ENCODE peak calls at places on chromosomes 4 and X, in four cellular contexts. T is left lung, Q is AG04450, B is tibial artery. X is an unnamed sample.

GRCh38 chr4:38004062-38004461 is 43.9 kb downstream of the PTTG2 start:
- DNase-seq in T (no peak), B (no peak), Q (no peak), X (no peak)

GRCh38 chrX:130395341-130395740 is 6.4 kb upstream of the RBMX2 start:
- DNase-seq in Q (no peak), B (no peak), T (no peak), X (no peak)

GRCh38 chr4:168604496-168605373 is 107.9 kb downstream of the PALLD start:
- DNase-seq in Q (no peak), B (no peak), T (no peak), X (no peak)

GRCh38 chr4:1541449-1542225 is 135.4 kb upstream of the NKX1-1 start:
- DNase-seq in Q (no peak), B (no peak), T (no peak), X (peak; percentile 77)

GRCh38 chrX:155966876-155967275 is 30.6 kb upstream of the IL9R start:
- DNase-seq in T (no peak), Q (no peak), B (no peak), X (no peak)

GRCh38 chr4:80097395-80098177 is 24.6 kb upstream of the ANTXR2 start:
- DNase-seq in T (no peak), Q (peak; percentile 24), B (peak; percentile 60), X (peak; percentile 49)

GRCh38 chr4:683247-683897 is 5.6 kb downstream of the SLC49A3 start:
- DNase-seq in Q (no peak), B (no peak), T (no peak), X (peak; percentile 82)

GRCh38 chr4:163612762-163613161 is 118.3 kb downstream of the TMA16 start:
- DNase-seq in T (no peak), Q (no peak), B (no peak), X (no peak)

GRCh38 chr4:105093975-105094374 is 52.7 kb upstream of the TET2 start:
- DNase-seq in T (no peak), Q (no peak), B (no peak), X (no peak)

GRCh38 chr4:65825121-65825520 is 154.8 kb upstream of the EPHA5 start:
- DNase-seq in T (no peak), B (no peak), Q (no peak), X (no peak)

GRCh38 chrX:109774136-109774535 is 41.1 kb upstream of the ACSL4 start:
- DNase-seq in B (no peak), Q (no peak), T (no peak), X (no peak)

GRCh38 chr4:1015746-1016145 is 4.3 kb downstream of the FGFRL1 start:
- DNase-seq in T (no peak), Q (no peak), B (no peak), X (no peak)

DNA sequence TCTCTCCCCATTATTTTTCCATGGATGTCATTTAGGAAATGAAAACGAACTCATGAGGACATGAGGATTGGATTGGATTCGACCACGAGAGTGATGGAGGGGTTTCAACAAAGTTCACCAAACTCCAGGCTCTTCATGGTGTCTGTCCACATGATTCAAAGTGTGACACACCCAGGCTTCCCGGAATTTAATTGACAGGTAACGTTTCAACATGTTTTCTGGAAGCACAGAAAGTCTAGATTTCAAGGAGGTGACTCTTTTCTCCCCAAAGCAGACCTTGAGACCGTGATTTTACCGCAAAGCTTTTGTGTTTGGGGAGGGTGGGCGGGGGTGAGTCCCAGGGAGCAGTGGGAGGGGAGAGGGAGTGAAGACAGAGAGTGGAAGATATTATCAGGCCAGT is 94.2 kb upstream of the CD99 start:
- DNase-seq in B (no peak), Q (no peak), T (no peak), X (no peak)
- H3K9me3 ChIP-seq in B (no peaks in the 10 kb centered on the region), Q (no peaks in the 10 kb centered on the region), T (no peaks in the 10 kb centered on the region), X (no peaks in the 10 kb centered on the region)

DNA sequence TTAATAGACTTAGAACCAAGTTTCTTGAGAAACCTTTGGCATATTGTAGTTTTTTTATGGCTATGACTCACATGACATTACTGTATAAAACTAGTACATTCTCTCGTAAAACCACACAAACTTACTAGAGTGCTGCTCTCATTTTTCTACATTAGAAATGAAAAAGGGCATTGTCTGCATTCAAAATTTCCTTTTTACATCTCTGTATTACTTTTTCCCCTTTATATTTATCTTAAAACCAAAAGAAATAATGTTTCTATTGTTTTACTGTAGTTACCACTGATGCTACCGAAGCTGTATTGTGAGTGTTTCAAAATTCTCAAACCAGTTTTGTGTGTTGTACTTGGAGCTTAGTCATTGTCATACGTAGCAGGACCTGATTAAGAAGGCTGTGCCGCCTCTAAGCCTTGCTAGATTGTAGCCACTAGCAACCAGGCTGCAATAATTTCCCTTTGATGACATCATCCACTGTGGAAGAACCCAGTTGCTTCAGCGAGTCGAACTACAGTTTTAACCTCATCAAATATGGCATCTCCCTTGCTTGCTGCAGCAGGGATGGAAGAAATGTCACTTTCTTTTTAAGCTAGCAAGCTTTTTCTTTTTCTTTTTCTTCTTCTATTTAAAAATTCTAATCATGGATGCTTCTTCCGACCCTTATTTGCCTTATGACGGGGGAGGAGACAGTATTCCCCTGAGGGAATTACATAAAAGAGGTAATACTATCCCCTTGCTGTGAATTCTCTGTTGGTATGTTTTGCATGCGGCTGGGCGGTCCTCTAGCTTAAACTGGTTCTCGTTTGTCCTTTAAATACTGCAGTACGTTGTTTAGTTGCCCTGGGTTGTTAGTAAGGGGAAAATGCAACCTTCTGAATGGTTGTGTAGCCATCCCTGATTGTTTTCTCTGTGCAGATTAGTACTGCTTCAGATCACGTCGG is 39.6 kb downstream of the CLCN3 start:
- DNase-seq in B (peak; percentile 84), Q (peak; percentile 90), T (peak; percentile 77), X (peak; percentile 73)
- H3K4me3 ChIP-seq in B (peak overlapping the region; percentile 52), Q (peak overlapping the region; percentile 64), T (peak overlapping the region; percentile 25), X (peak overlapping the region; percentile 51)

GRCh38 chr4:61762722-61763627 is 562.8 kb downstream of the ADGRL3 start:
- DNase-seq in B (no peak), Q (no peak), T (no peak), X (no peak)

GRCh38 chr4:61763682-61764081 is 563.6 kb downstream of the ADGRL3 start:
- DNase-seq in Q (no peak), T (no peak), B (no peak), X (no peak)

DNA sequence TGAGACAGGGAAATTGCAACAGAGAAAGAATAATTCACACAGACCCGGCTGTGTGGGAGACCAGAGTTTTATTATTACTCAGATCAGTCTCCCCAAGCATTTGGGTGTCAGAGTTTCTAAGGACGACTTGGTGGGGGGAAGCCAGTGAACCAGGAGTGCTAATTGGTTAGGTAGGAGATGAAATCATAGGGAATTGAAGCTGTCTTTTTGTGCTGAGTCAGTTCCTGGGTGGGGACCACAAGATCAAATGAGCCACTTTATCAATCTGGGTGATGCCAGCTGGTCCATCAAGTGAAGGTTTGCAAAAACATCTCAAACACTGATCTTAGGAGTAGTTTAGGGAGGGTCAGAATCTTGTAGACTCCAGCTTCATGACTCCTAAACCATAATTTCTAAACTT is 560.7 kb downstream of the ADGRL3 start:
- DNase-seq in B (no peak), Q (no peak), T (no peak), X (no peak)
- H3K9me3 ChIP-seq in B (peaks cover 10% of the 10 kb centered on the region), Q (peaks cover 6% of the 10 kb centered on the region), T (no peaks in the 10 kb centered on the region), X (no peaks in the 10 kb centered on the region)

DNA sequence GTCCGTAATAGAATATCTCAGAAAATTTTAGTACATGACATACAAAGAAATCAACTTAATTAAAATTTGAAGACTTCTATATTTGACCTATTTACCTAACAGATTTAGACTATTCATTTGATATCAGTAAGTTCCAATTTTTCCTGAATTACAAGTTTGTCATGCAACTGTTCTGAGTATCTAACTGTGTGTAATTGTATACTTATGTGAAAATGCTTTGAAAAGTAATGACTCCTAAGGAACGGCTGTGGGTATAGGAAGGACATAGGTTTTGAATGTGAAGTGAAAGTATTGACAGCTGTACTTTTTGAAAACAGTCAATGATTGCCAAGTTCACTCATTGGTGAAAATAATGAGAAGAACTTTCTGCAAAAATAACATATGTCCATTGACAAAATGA is 2.9 kb downstream of the GRIA2 start:
- DNase-seq in B (no peak), Q (no peak), T (no peak), X (no peak)
- H3K4me3 ChIP-seq in B (peak overlapping the region; percentile 50), Q (no peak overlapping the region), T (no peak overlapping the region), X (no peak overlapping the region)

GRCh38 chr4:71832049-71832448 is 48.2 kb upstream of the GC start:
- DNase-seq in B (no peak), T (no peak), Q (no peak), X (no peak)
- H3K9me3 ChIP-seq in B (no peaks in the 10 kb centered on the region), T (no peaks in the 10 kb centered on the region), Q (no peaks in the 10 kb centered on the region), X (no peaks in the 10 kb centered on the region)

DNA sequence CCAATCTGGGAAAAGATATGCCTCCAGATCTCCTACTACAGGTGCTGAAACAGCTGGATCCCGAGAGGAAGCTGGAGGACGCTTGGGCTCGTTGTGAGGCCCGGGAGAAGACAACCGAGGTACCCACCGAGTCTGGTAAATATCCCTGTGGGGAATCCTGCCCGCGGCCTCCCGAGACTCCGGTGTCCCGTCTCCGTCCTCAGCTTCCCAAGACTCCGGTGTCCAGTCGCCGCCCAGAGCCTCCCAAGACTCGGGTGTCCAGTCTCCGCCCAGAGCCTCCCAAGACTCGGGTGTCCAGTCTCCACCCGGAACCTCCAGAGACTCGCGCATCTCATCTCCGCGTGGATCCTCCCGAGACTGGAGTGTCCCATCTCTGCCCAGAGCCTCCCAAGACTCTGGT is 639 bp downstream of the FAM47B start:
- DNase-seq in T (no peak), Q (no peak), B (no peak), X (peak; percentile 67)
- H3K4me3 ChIP-seq in T (no peak overlapping the region), Q (no peak overlapping the region), B (no peak overlapping the region), X (no peak overlapping the region)

X was measured in kidney.